ENCODE peak calls at places on chromosomes 3 and 15, in eight cellular contexts. One of them, this sample, is unnamed.

GRCh38 chr3:111851511-111851954 is 7.5 kb upstream of the PHLDB2 start:
- DNase-seq in NAMALWA: no peak
- DNase-seq in left colon: no peak
- DNase-seq in activated naive CD4-positive, alpha-beta T cell: no peak
- DNase-seq in brain pericyte: no peak
- DNase-seq in thyroid gland: no peak
- DNase-seq in HTR-8/SVneo: peak
- DNase-seq in fibroblast of lung: peak
- DNase-seq in this sample: no peak

GRCh38 chr3:72128906-72129305 is 344.0 kb upstream of the PROK2 start:
- DNase-seq in NAMALWA: no peak
- DNase-seq in left colon: no peak
- DNase-seq in activated naive CD4-positive, alpha-beta T cell: no peak
- DNase-seq in brain pericyte: no peak
- DNase-seq in thyroid gland: no peak
- DNase-seq in HTR-8/SVneo: no peak
- DNase-seq in fibroblast of lung: no peak
- DNase-seq in this sample: no peak

GRCh38 chr15:59611277-59612260 is at the start of gene GCNT3:
- DNase-seq in NAMALWA: peak
- DNase-seq in left colon: no peak
- DNase-seq in activated naive CD4-positive, alpha-beta T cell: no peak
- DNase-seq in brain pericyte: no peak
- DNase-seq in thyroid gland: no peak
- DNase-seq in HTR-8/SVneo: no peak
- DNase-seq in fibroblast of lung: peak
- DNase-seq in this sample: peak

GRCh38 chr15:101466188-101466587 is 23.3 kb downstream of the PCSK6 start:
- DNase-seq in NAMALWA: no peak
- DNase-seq in left colon: no peak
- DNase-seq in activated naive CD4-positive, alpha-beta T cell: no peak
- DNase-seq in brain pericyte: no peak
- DNase-seq in thyroid gland: no peak
- DNase-seq in HTR-8/SVneo: no peak
- DNase-seq in fibroblast of lung: no peak
- DNase-seq in this sample: no peak

GRCh38 chr15:40439461-40440299 is 1.1 kb upstream of the BAHD1 start:
- DNase-seq in NAMALWA: peak
- DNase-seq in left colon: peak
- DNase-seq in activated naive CD4-positive, alpha-beta T cell: no peak
- DNase-seq in brain pericyte: no peak
- DNase-seq in thyroid gland: peak
- DNase-seq in HTR-8/SVneo: no peak
- DNase-seq in fibroblast of lung: peak
- DNase-seq in this sample: peak

GRCh38 chr3:40913641-40914040 is 285.7 kb upstream of the CTNNB1 start:
- DNase-seq in NAMALWA: no peak
- DNase-seq in left colon: no peak
- DNase-seq in activated naive CD4-positive, alpha-beta T cell: no peak
- DNase-seq in brain pericyte: no peak
- DNase-seq in thyroid gland: no peak
- DNase-seq in HTR-8/SVneo: no peak
- DNase-seq in fibroblast of lung: no peak
- DNase-seq in this sample: peak

GRCh38 chr3:65758871-65759598 is 279.7 kb downstream of the MAGI1 start:
- DNase-seq in NAMALWA: no peak
- DNase-seq in left colon: no peak
- DNase-seq in activated naive CD4-positive, alpha-beta T cell: no peak
- DNase-seq in brain pericyte: no peak
- DNase-seq in thyroid gland: no peak
- DNase-seq in HTR-8/SVneo: no peak
- DNase-seq in fibroblast of lung: peak
- DNase-seq in this sample: no peak

GRCh38 chr3:65732060-65732933 is 306.4 kb downstream of the MAGI1 start:
- DNase-seq in NAMALWA: peak
- DNase-seq in left colon: no peak
- DNase-seq in activated naive CD4-positive, alpha-beta T cell: no peak
- DNase-seq in brain pericyte: no peak
- DNase-seq in thyroid gland: no peak
- DNase-seq in HTR-8/SVneo: peak
- DNase-seq in fibroblast of lung: peak
- DNase-seq in this sample: no peak

GRCh38 chr3:196666001-196666867 is 26.7 kb downstream of the NRROS start:
- DNase-seq in NAMALWA: no peak
- DNase-seq in left colon: no peak
- DNase-seq in activated naive CD4-positive, alpha-beta T cell: no peak
- DNase-seq in brain pericyte: no peak
- DNase-seq in thyroid gland: no peak
- DNase-seq in HTR-8/SVneo: no peak
- DNase-seq in fibroblast of lung: peak
- DNase-seq in this sample: no peak

GRCh38 chr15:24898715-24899278 is 56.0 kb upstream of the SNRPN start:
- DNase-seq in NAMALWA: no peak
- DNase-seq in left colon: no peak
- DNase-seq in activated naive CD4-positive, alpha-beta T cell: no peak
- DNase-seq in brain pericyte: no peak
- DNase-seq in thyroid gland: no peak
- DNase-seq in HTR-8/SVneo: no peak
- DNase-seq in fibroblast of lung: peak
- DNase-seq in this sample: no peak

GRCh38 chr15:56871180-56871579 is 47.3 kb upstream of the TCF12 start:
- DNase-seq in NAMALWA: no peak
- DNase-seq in left colon: no peak
- DNase-seq in activated naive CD4-positive, alpha-beta T cell: no peak
- DNase-seq in brain pericyte: no peak
- DNase-seq in thyroid gland: no peak
- DNase-seq in HTR-8/SVneo: peak
- DNase-seq in fibroblast of lung: peak
- DNase-seq in this sample: no peak

GRCh38 chr3:15633766-15634588 is 32.4 kb downstream of the BTD start:
- DNase-seq in NAMALWA: no peak
- DNase-seq in left colon: no peak
- DNase-seq in activated naive CD4-positive, alpha-beta T cell: no peak
- DNase-seq in brain pericyte: peak
- DNase-seq in thyroid gland: peak
- DNase-seq in HTR-8/SVneo: peak
- DNase-seq in fibroblast of lung: peak
- DNase-seq in this sample: no peak

GRCh38 chr3:126990890-126991289 is 8.0 kb downstream of the PLXNA1 start:
- DNase-seq in NAMALWA: no peak
- DNase-seq in left colon: no peak
- DNase-seq in activated naive CD4-positive, alpha-beta T cell: no peak
- DNase-seq in brain pericyte: no peak
- DNase-seq in thyroid gland: no peak
- DNase-seq in HTR-8/SVneo: no peak
- DNase-seq in fibroblast of lung: no peak
- DNase-seq in this sample: no peak

GRCh38 chr15:90729266-90729665 is 12.1 kb downstream of the BLM start:
- DNase-seq in NAMALWA: no peak
- DNase-seq in left colon: no peak
- DNase-seq in activated naive CD4-positive, alpha-beta T cell: no peak
- DNase-seq in brain pericyte: no peak
- DNase-seq in thyroid gland: no peak
- DNase-seq in HTR-8/SVneo: no peak
- DNase-seq in fibroblast of lung: no peak
- DNase-seq in this sample: no peak

GRCh38 chr3:150544040-150544439 is 2.3 kb downstream of the SERP1 start:
- DNase-seq in NAMALWA: no peak
- DNase-seq in left colon: no peak
- DNase-seq in activated naive CD4-positive, alpha-beta T cell: no peak
- DNase-seq in brain pericyte: no peak
- DNase-seq in thyroid gland: no peak
- DNase-seq in HTR-8/SVneo: no peak
- DNase-seq in fibroblast of lung: peak
- DNase-seq in this sample: no peak

GRCh38 chr3:62193586-62194345 is 179.6 kb downstream of the FEZF2 start:
- DNase-seq in NAMALWA: no peak
- DNase-seq in left colon: no peak
- DNase-seq in activated naive CD4-positive, alpha-beta T cell: no peak
- DNase-seq in brain pericyte: no peak
- DNase-seq in thyroid gland: no peak
- DNase-seq in HTR-8/SVneo: no peak
- DNase-seq in fibroblast of lung: no peak
- DNase-seq in this sample: no peak

GRCh38 chr3:106210923-106211322 is 342.1 kb upstream of the CBLB start:
- DNase-seq in NAMALWA: no peak
- DNase-seq in left colon: no peak
- DNase-seq in activated naive CD4-positive, alpha-beta T cell: no peak
- DNase-seq in brain pericyte: no peak
- DNase-seq in thyroid gland: no peak
- DNase-seq in HTR-8/SVneo: no peak
- DNase-seq in fibroblast of lung: no peak
- DNase-seq in this sample: no peak

GRCh38 chr3:48711727-48712126 is 5.3 kb downstream of the IP6K2 start:
- DNase-seq in NAMALWA: no peak
- DNase-seq in left colon: no peak
- DNase-seq in activated naive CD4-positive, alpha-beta T cell: no peak
- DNase-seq in brain pericyte: peak
- DNase-seq in thyroid gland: no peak
- DNase-seq in HTR-8/SVneo: no peak
- DNase-seq in fibroblast of lung: no peak
- DNase-seq in this sample: no peak

GRCh38 chr3:24428470-24428869 is 66.2 kb downstream of the THRB start:
- DNase-seq in NAMALWA: no peak
- DNase-seq in left colon: no peak
- DNase-seq in activated naive CD4-positive, alpha-beta T cell: no peak
- DNase-seq in brain pericyte: no peak
- DNase-seq in thyroid gland: no peak
- DNase-seq in HTR-8/SVneo: no peak
- DNase-seq in fibroblast of lung: no peak
- DNase-seq in this sample: no peak

GRCh38 chr3:45592830-45593707 is 1.5 kb upstream of the LIMD1 start:
- DNase-seq in NAMALWA: peak
- DNase-seq in left colon: peak
- DNase-seq in activated naive CD4-positive, alpha-beta T cell: peak
- DNase-seq in brain pericyte: peak
- DNase-seq in thyroid gland: peak
- DNase-seq in HTR-8/SVneo: peak
- DNase-seq in fibroblast of lung: peak
- DNase-seq in this sample: peak

GRCh38 chr3:46566040-46566631 is at the start of gene LRRC2:
- DNase-seq in NAMALWA: no peak
- DNase-seq in left colon: peak
- DNase-seq in activated naive CD4-positive, alpha-beta T cell: peak
- DNase-seq in brain pericyte: no peak
- DNase-seq in thyroid gland: peak
- DNase-seq in HTR-8/SVneo: peak
- DNase-seq in fibroblast of lung: peak
- DNase-seq in this sample: peak

GRCh38 chr3:72214065-72215048 is 429.4 kb upstream of the PROK2 start:
- DNase-seq in NAMALWA: no peak
- DNase-seq in left colon: no peak
- DNase-seq in activated naive CD4-positive, alpha-beta T cell: no peak
- DNase-seq in brain pericyte: no peak
- DNase-seq in thyroid gland: no peak
- DNase-seq in HTR-8/SVneo: no peak
- DNase-seq in fibroblast of lung: peak
- DNase-seq in this sample: no peak

GRCh38 chr15:40595219-40595618 is 1.2 kb downstream of the KNL1 start:
- DNase-seq in NAMALWA: peak
- DNase-seq in left colon: no peak
- DNase-seq in activated naive CD4-positive, alpha-beta T cell: no peak
- DNase-seq in brain pericyte: no peak
- DNase-seq in thyroid gland: no peak
- DNase-seq in HTR-8/SVneo: no peak
- DNase-seq in fibroblast of lung: no peak
- DNase-seq in this sample: no peak

GRCh38 chr3:73719413-73719831 is 94.7 kb upstream of the PDZRN3 start:
- DNase-seq in NAMALWA: no peak
- DNase-seq in left colon: no peak
- DNase-seq in activated naive CD4-positive, alpha-beta T cell: no peak
- DNase-seq in brain pericyte: no peak
- DNase-seq in thyroid gland: no peak
- DNase-seq in HTR-8/SVneo: no peak
- DNase-seq in fibroblast of lung: peak
- DNase-seq in this sample: no peak

GRCh38 chr15:82045179-82045891 is 483 bp downstream of the MEX3B start:
- DNase-seq in NAMALWA: peak
- DNase-seq in left colon: peak
- DNase-seq in activated naive CD4-positive, alpha-beta T cell: no peak
- DNase-seq in brain pericyte: no peak
- DNase-seq in thyroid gland: no peak
- DNase-seq in HTR-8/SVneo: peak
- DNase-seq in fibroblast of lung: peak
- DNase-seq in this sample: peak

GRCh38 chr3:18825586-18826157 is 322.6 kb upstream of the KCNH8 start:
- DNase-seq in NAMALWA: no peak
- DNase-seq in left colon: no peak
- DNase-seq in activated naive CD4-positive, alpha-beta T cell: no peak
- DNase-seq in brain pericyte: no peak
- DNase-seq in thyroid gland: no peak
- DNase-seq in HTR-8/SVneo: no peak
- DNase-seq in fibroblast of lung: no peak
- DNase-seq in this sample: no peak

GRCh38 chr3:4021162-4021561 is 221.9 kb downstream of the LRRN1 start:
- DNase-seq in NAMALWA: no peak
- DNase-seq in left colon: no peak
- DNase-seq in activated naive CD4-positive, alpha-beta T cell: no peak
- DNase-seq in brain pericyte: no peak
- DNase-seq in thyroid gland: no peak
- DNase-seq in HTR-8/SVneo: no peak
- DNase-seq in fibroblast of lung: no peak
- DNase-seq in this sample: no peak

GRCh38 chr15:87747106-87747505 is 509.4 kb downstream of the NTRK3 start:
- DNase-seq in NAMALWA: no peak
- DNase-seq in left colon: no peak
- DNase-seq in activated naive CD4-positive, alpha-beta T cell: no peak
- DNase-seq in brain pericyte: no peak
- DNase-seq in thyroid gland: no peak
- DNase-seq in HTR-8/SVneo: no peak
- DNase-seq in fibroblast of lung: no peak
- DNase-seq in this sample: no peak

GRCh38 chr3:30747771-30748281 is 141.4 kb downstream of the TGFBR2 start:
- DNase-seq in NAMALWA: no peak
- DNase-seq in left colon: no peak
- DNase-seq in activated naive CD4-positive, alpha-beta T cell: no peak
- DNase-seq in brain pericyte: no peak
- DNase-seq in thyroid gland: no peak
- DNase-seq in HTR-8/SVneo: peak
- DNase-seq in fibroblast of lung: peak
- DNase-seq in this sample: no peak

GRCh38 chr3:106183762-106184391 is 315.1 kb upstream of the CBLB start:
- DNase-seq in NAMALWA: no peak
- DNase-seq in left colon: no peak
- DNase-seq in activated naive CD4-positive, alpha-beta T cell: no peak
- DNase-seq in brain pericyte: no peak
- DNase-seq in thyroid gland: no peak
- DNase-seq in HTR-8/SVneo: peak
- DNase-seq in fibroblast of lung: peak
- DNase-seq in this sample: no peak

GRCh38 chr3:73618461-73618860 is 6.3 kb downstream of the PDZRN3 start:
- DNase-seq in NAMALWA: no peak
- DNase-seq in left colon: no peak
- DNase-seq in activated naive CD4-positive, alpha-beta T cell: no peak
- DNase-seq in brain pericyte: no peak
- DNase-seq in thyroid gland: no peak
- DNase-seq in HTR-8/SVneo: no peak
- DNase-seq in fibroblast of lung: peak
- DNase-seq in this sample: no peak

GRCh38 chr3:45397754-45398153 is 9.4 kb downstream of the LARS2 start:
- DNase-seq in NAMALWA: no peak
- DNase-seq in left colon: no peak
- DNase-seq in activated naive CD4-positive, alpha-beta T cell: no peak
- DNase-seq in brain pericyte: no peak
- DNase-seq in thyroid gland: no peak
- DNase-seq in HTR-8/SVneo: no peak
- DNase-seq in fibroblast of lung: no peak
- DNase-seq in this sample: no peak

GRCh38 chr15:99741835-99742234 is 8.6 kb upstream of the LYSMD4 start:
- DNase-seq in NAMALWA: no peak
- DNase-seq in left colon: no peak
- DNase-seq in activated naive CD4-positive, alpha-beta T cell: no peak
- DNase-seq in brain pericyte: no peak
- DNase-seq in thyroid gland: no peak
- DNase-seq in HTR-8/SVneo: no peak
- DNase-seq in fibroblast of lung: no peak
- DNase-seq in this sample: no peak

GRCh38 chr3:134228035-134228434 is 22.6 kb downstream of the RYK start:
- DNase-seq in NAMALWA: no peak
- DNase-seq in left colon: no peak
- DNase-seq in activated naive CD4-positive, alpha-beta T cell: no peak
- DNase-seq in brain pericyte: no peak
- DNase-seq in thyroid gland: no peak
- DNase-seq in HTR-8/SVneo: no peak
- DNase-seq in fibroblast of lung: no peak
- DNase-seq in this sample: no peak

This sample was measured in body of pancreas.